ENCODE peak calls at places on chromosomes 6 and 20, in eight cellular contexts. W is transverse colon, S is ovary, N is lower leg skin, O is esophagus squamous epithelium, Y is HCT116, B is K562, P is suprapubic skin. A is an unnamed sample.

GRCh38 chr20:36613974-36614373 is 8.4 kb downstream of the RAB5IF start:
- DNase-seq in W (peak; percentile 42), S (no peak), N (no peak), O (no peak), Y (no peak), B (no peak), P (no peak), A (no peak)

GRCh38 chr6:4948781-4949450 is 54.9 kb downstream of the RPP40 start:
- DNase-seq in W (no peak), S (no peak), N (no peak), O (no peak), Y (no peak), B (no peak), P (no peak), A (no peak)

GRCh38 chr20:22453244-22454080 is 130.9 kb downstream of the FOXA2 start:
- DNase-seq in W (peak; percentile 30), S (no peak), N (no peak), O (no peak), Y (peak; percentile 32), B (peak; percentile 17), P (no peak), A (no peak)

GRCh38 chr6:15399651-15400470 is 154.0 kb downstream of the JARID2 start:
- DNase-seq in W (peak; percentile 60), S (peak; percentile 83), N (peak; percentile 92), O (no peak), Y (no peak), B (peak; percentile 88), P (peak; percentile 86), A (no peak)

GRCh38 chr20:2451939-2452732 is 18.5 kb downstream of the SNRPB start:
- DNase-seq in W (peak; percentile 69), S (peak; percentile 52), N (peak; percentile 93), O (no peak), Y (peak; percentile 48), B (peak; percentile 59), P (peak; percentile 80), A (no peak)

GRCh38 chr6:39128106-39128505 is 13.1 kb upstream of the SAYSD1 start:
- DNase-seq in W (no peak), S (no peak), N (no peak), O (no peak), Y (no peak), B (no peak), P (no peak), A (no peak)

GRCh38 chr6:37717836-37718251 is 20.2 kb upstream of the MDGA1 start:
- DNase-seq in W (no peak), S (no peak), N (no peak), O (no peak), Y (no peak), B (no peak), P (no peak), A (no peak)

GRCh38 chr6:20907486-20908071 is 373.3 kb downstream of the CDKAL1 start:
- DNase-seq in W (no peak), S (no peak), N (no peak), O (no peak), Y (no peak), B (no peak), P (no peak), A (no peak)

GRCh38 chr6:63598001-63598250 is 25.6 kb downstream of the LOC128125822 start:
- DNase-seq in W (peak; percentile 13), S (no peak), N (no peak), O (no peak), Y (no peak), B (no peak), P (no peak), A (no peak)

GRCh38 chr6:137588472-137588871 is 94.3 kb upstream of the OLIG3 start:
- DNase-seq in W (no peak), S (no peak), N (no peak), O (no peak), Y (no peak), B (no peak), P (no peak), A (no peak)

GRCh38 chr6:53647437-53648094 is 18.0 kb downstream of the KLHL31 start:
- DNase-seq in W (peak; percentile 33), S (no peak), N (no peak), O (no peak), Y (no peak), B (no peak), P (no peak), A (no peak)

GRCh38 chr20:51029556-51029955 is 6.6 kb upstream of the KCNG1 start:
- DNase-seq in W (no peak), S (no peak), N (no peak), O (no peak), Y (no peak), B (no peak), P (no peak), A (peak; percentile 4)

GRCh38 chr20:43925786-43926185 is 11.1 kb downstream of the TOX2 start:
- DNase-seq in W (peak; percentile 40), S (no peak), N (no peak), O (no peak), Y (no peak), B (no peak), P (no peak), A (no peak)

GRCh38 chr6:125258651-125259353 is 43.0 kb downstream of the HDDC2 start:
- DNase-seq in W (no peak), S (no peak), N (no peak), O (no peak), Y (no peak), B (no peak), P (no peak), A (no peak)

GRCh38 chr20:11780765-11781369 is 136.8 kb upstream of the BTBD3 start:
- DNase-seq in W (no peak), S (no peak), N (no peak), O (no peak), Y (no peak), B (no peak), P (no peak), A (no peak)

GRCh38 chr6:113809818-113810217 is 47.3 kb upstream of the MARCKS start:
- DNase-seq in W (no peak), S (no peak), N (no peak), O (no peak), Y (no peak), B (no peak), P (no peak), A (no peak)

GRCh38 chr6:25022140-25022553 is 86.4 kb upstream of the RIPOR2 start:
- DNase-seq in W (no peak), S (no peak), N (no peak), O (no peak), Y (no peak), B (no peak), P (no peak), A (no peak)

GRCh38 chr20:18388860-18389259 is 78.0 kb downstream of the DZANK1 start:
- DNase-seq in W (no peak), S (no peak), N (no peak), O (no peak), Y (peak; percentile 7), B (no peak), P (no peak), A (no peak)

GRCh38 chr20:62305765-62306431 is 3.1 kb downstream of the ADRM1 start:
- DNase-seq in W (no peak), S (no peak), N (no peak), O (no peak), Y (no peak), B (no peak), P (no peak), A (no peak)

GRCh38 chr6:33318426-33319073 is 1.0 kb upstream of the ZBTB22 start:
- DNase-seq in W (no peak), S (peak; percentile 40), N (no peak), O (no peak), Y (no peak), B (no peak), P (no peak), A (no peak)

GRCh38 chr6:166473886-166474596 is 91.3 kb upstream of the MPC1 start:
- DNase-seq in W (no peak), S (no peak), N (no peak), O (no peak), Y (no peak), B (no peak), P (no peak), A (peak; percentile 31)

GRCh38 chr6:42938428-42938796 is 9.1 kb downstream of the CNPY3 start:
- DNase-seq in W (no peak), S (no peak), N (no peak), O (no peak), Y (no peak), B (no peak), P (no peak), A (no peak)

GRCh38 chr6:42940493-42941045 is 11.3 kb downstream of the CNPY3 start:
- DNase-seq in W (no peak), S (no peak), N (no peak), O (no peak), Y (no peak), B (no peak), P (no peak), A (no peak)

GRCh38 chr6:42937548-42938427 is 8.5 kb downstream of the CNPY3 start:
- DNase-seq in W (no peak), S (no peak), N (no peak), O (no peak), Y (no peak), B (no peak), P (no peak), A (no peak)

GRCh38 chr6:42939810-42940167 is 10.5 kb downstream of the CNPY3 start:
- DNase-seq in W (no peak), S (no peak), N (no peak), O (no peak), Y (no peak), B (no peak), P (no peak), A (no peak)

GRCh38 chr6:42938987-42939809 is 9.9 kb downstream of the CNPY3 start:
- DNase-seq in W (no peak), S (no peak), N (no peak), O (no peak), Y (no peak), B (peak; percentile 12), P (no peak), A (no peak)
- TF ChIP-seq POLR2A in W (no peak), S (no peak), N (no peak), O (no peak), Y (no peak), B (no peak), P (no peak), A (no peak)

GRCh38 chr6:3749390-3749978 is 2.0 kb downstream of the PXDC1 start:
- DNase-seq in W (peak; percentile 76), S (no peak), N (peak; percentile 93), O (no peak), Y (no peak), B (peak; percentile 52), P (no peak), A (no peak)
- TF ChIP-seq POLR2A in W (no peak), S (no peak), N (no peak), O (no peak), Y (no peak), B (no peak), P (no peak), A (no peak)

DNA sequence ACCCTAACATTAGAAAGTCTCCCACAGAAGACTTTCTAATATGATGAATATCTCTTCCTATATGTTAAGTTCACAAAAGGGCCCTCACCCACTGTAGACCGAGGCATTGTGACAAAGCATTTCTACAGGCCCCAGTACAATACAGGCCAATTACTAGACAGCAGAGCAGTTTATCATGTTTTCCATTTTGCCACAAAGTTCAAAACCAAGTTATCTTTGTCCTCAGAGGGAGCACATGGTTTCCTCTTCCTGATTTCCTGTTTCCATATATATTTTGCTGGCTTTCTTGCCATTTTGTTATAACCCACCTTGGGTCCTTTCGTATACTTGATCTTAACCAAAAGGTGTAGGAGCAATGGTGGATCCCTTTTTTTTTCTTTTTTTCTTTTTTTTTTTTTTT is 2.3 kb upstream of the UBE2C start:
- DNase-seq in W (no peak), S (no peak), N (no peak), O (no peak), Y (no peak), B (no peak), P (no peak), A (no peak)
- TF ChIP-seq POLR2A in W (no peak), S (no peak), N (no peak), O (no peak), Y (no peak), B (no peak), P (no peak), A (no peak)

GRCh38 chr20:8019178-8019997 is at the start of gene TMX4:
- DNase-seq in W (peak; percentile 99), S (peak; percentile 98), N (peak; percentile 99), O (peak; percentile 80), Y (peak; percentile 85), B (peak; percentile 92), P (peak; percentile 98), A (peak; percentile 100)
- TF ChIP-seq POLR2A in W (peak; percentile 87), S (peak; percentile 90), N (peak; percentile 53), O (peak; percentile 94), Y (peak; percentile 93), B (peak; percentile 80), P (peak; percentile 94), A (peak; percentile 87)